ENCODE peak calls at places on chromosome 11, in six cellular contexts. N is HCEC 1CT, F is COLO829, M is dorsolateral prefrontal cortex, R is HEK293T, U is NCI-H460. C is an unnamed sample.

GRCh38 chr11:6618117-6619020 is 853 bp downstream of the TPP1 start:
- DNase-seq in U (no peak), R (peak; percentile 24), M (peak; percentile 69), F (peak; percentile 78), N (peak; percentile 93), C (peak; percentile 89)

GRCh38 chr11:2512431-2513407 is 67.9 kb downstream of the KCNQ1 start:
- DNase-seq in M (peak; percentile 4), F (no peak), U (no peak), N (no peak), R (no peak), C (no peak)

GRCh38 chr11:86558219-86558618 is 114.2 kb downstream of the ME3 start:
- DNase-seq in R (no peak), U (no peak), F (no peak), M (no peak), N (no peak), C (peak; percentile 70)

GRCh38 chr11:11813288-11813962 is 28.3 kb upstream of the USP47 start:
- DNase-seq in N (peak; percentile 93), R (no peak), U (peak; percentile 30), F (no peak), M (no peak), C (no peak)

GRCh38 chr11:35583126-35583525 is 35.1 kb upstream of the FJX1 start:
- DNase-seq in F (no peak), R (no peak), M (no peak), U (peak; percentile 29), N (peak; percentile 53), C (peak; percentile 39)

GRCh38 chr11:126815111-126815510 is 185.5 kb downstream of the KIRREL3 start:
- DNase-seq in N (peak; percentile 38), U (no peak), F (no peak), M (no peak), R (no peak), C (no peak)

GRCh38 chr11:121451178-121451981 is 734 bp upstream of the SORL1 start:
- DNase-seq in R (no peak), N (no peak), U (no peak), M (no peak), F (no peak), C (no peak)

GRCh38 chr11:67293090-67293489 is 4.0 kb downstream of the ANKRD13D start:
- DNase-seq in M (no peak), R (no peak), N (peak; percentile 86), U (no peak), F (no peak), C (no peak)

GRCh38 chr11:15638386-15638787 is 523.7 kb downstream of the INSC start:
- DNase-seq in U (no peak), M (no peak), N (no peak), R (no peak), F (no peak), C (no peak)

GRCh38 chr11:16800382-16800781 is 61.9 kb downstream of the C11orf58 start:
- DNase-seq in R (no peak), M (no peak), F (no peak), N (no peak), U (no peak), C (no peak)

GRCh38 chr11:26914968-26915367 is 78.9 kb upstream of the FIBIN start:
- DNase-seq in U (no peak), M (no peak), R (no peak), F (no peak), N (no peak), C (no peak)

GRCh38 chr11:61697093-61697492 is 16.9 kb downstream of the DAGLA start:
- DNase-seq in M (no peak), R (no peak), F (no peak), U (no peak), N (no peak), C (no peak)

GRCh38 chr11:17828311-17828751 is 93.8 kb downstream of the KCNC1 start:
- DNase-seq in N (peak; percentile 23), F (no peak), U (no peak), R (no peak), M (peak; percentile 65), C (no peak)

GRCh38 chr11:36056160-36056751 is 112.4 kb downstream of the LDLRAD3 start:
- DNase-seq in U (peak; percentile 13), M (no peak), N (peak; percentile 46), F (peak; percentile 23), R (peak; percentile 63), C (peak; percentile 78)

GRCh38 chr11:2673871-2674471 is 25.8 kb downstream of the KCNQ1OT1 start:
- DNase-seq in M (no peak), F (no peak), N (no peak), U (no peak), R (no peak), C (peak; percentile 15)

GRCh38 chr11:122720482-122720881 is 65.0 kb downstream of the UBASH3B start:
- DNase-seq in M (no peak), R (no peak), F (peak; percentile 59), U (no peak), N (no peak), C (peak; percentile 51)

GRCh38 chr11:61844909-61845565 is 16.9 kb downstream of the FADS2 start:
- DNase-seq in N (no peak), R (no peak), F (no peak), U (no peak), M (no peak), C (no peak)